ENCODE peak calls at places on chromosomes 5 and 9, in four cellular contexts. B, R, T and P are unnamed samples.

GRCh38 chr5:120843390-120843980 is 379.4 kb downstream of the PRR16 start:
- DNase-seq in B (no peak), R (no peak), T (no peak), P (no peak)

GRCh38 chr5:138011991-138012390 is 20.9 kb downstream of the FAM13B start:
- DNase-seq in B (no peak), R (no peak), T (no peak), P (no peak)

GRCh38 chr5:172110921-172111873 is 76.8 kb downstream of the STK10 start:
- DNase-seq in B (peak), R (no peak), T (peak), P (no peak)

GRCh38 chr9:91162311-91162710 is 199.4 kb downstream of the AUH start:
- DNase-seq in B (no peak), R (peak), T (no peak), P (no peak)

GRCh38 chr5:112294126-112294525 is 125.0 kb downstream of the EPB41L4A start:
- DNase-seq in B (no peak), R (no peak), T (no peak), P (no peak)

GRCh38 chr9:120876842-120877240 is at the start of gene PHF19:
- DNase-seq in B (no peak), R (no peak), T (peak), P (no peak)

GRCh38 chr9:125074976-125075375 is 68.4 kb downstream of the SCAI start:
- DNase-seq in B (no peak), R (no peak), T (peak), P (no peak)

GRCh38 chr9:126299706-126300276 is 26.8 kb upstream of the MVB12B start:
- DNase-seq in B (no peak), R (no peak), T (peak), P (no peak)

GRCh38 chr5:78518365-78519197 is 130.0 kb downstream of the LHFPL2 start:
- DNase-seq in B (peak), R (peak), T (peak), P (no peak)

GRCh38 chr5:14669975-14670374 is 5.5 kb downstream of the OTULIN start:
- DNase-seq in B (no peak), R (no peak), T (peak), P (no peak)

GRCh38 chr9:126722252-126722921 is 82.5 kb upstream of the ZBTB43 start:
- DNase-seq in B (peak), R (no peak), T (peak), P (peak)

GRCh38 chr5:147659166-147659929 is 123.2 kb downstream of the JAKMIP2 start:
- DNase-seq in B (no peak), R (no peak), T (no peak), P (no peak)

GRCh38 chr5:78574731-78575161 is 73.8 kb downstream of the LHFPL2 start:
- DNase-seq in B (no peak), R (no peak), T (no peak), P (no peak)

GRCh38 chr9:130220351-130220750 is 45.2 kb upstream of the HMCN2 start:
- DNase-seq in B (peak), R (no peak), T (peak), P (peak)

GRCh38 chr9:93309889-93310425 is 126.0 kb downstream of the WNK2 start:
- DNase-seq in B (no peak), R (no peak), T (no peak), P (no peak)

GRCh38 chr9:130701059-130702022 is 7.8 kb downstream of the EXOSC2 start:
- DNase-seq in B (peak), R (peak), T (peak), P (peak)

GRCh38 chr5:137791803-137792202 is 37.6 kb upstream of the HNRNPA0 start:
- DNase-seq in B (no peak), R (no peak), T (no peak), P (no peak)

GRCh38 chr5:135533346-135533745 is 2.4 kb downstream of the NEUROG1 start:
- DNase-seq in B (no peak), R (no peak), T (no peak), P (no peak)

DNA sequence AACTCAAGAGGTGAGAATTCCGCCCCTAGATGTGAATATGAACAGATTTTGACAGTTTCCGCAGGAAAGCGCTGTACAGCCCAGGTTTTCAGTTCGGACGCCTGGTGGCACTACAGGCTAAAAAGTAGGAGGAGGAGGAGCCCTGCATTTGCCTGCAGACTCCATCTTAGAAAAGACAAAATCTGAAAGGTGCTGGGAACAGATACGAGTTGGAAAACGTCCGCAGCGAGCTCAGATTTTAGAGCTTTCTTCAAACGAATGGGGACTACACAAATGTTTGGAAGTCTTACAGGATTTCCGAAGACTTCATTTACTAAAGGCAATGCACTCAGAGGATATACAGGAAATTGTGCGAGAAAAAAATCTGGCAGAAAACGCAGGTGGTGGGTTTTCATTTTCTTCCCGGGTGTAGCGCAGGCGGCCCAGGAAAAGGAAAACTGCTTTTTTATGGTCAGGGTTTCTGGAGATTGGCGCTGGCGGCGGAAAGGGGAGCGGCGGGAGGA is 9.9 kb upstream of the PCDHB2 start:
- DNase-seq in B (peak), R (no peak), T (peak), P (no peak)
- TF ChIP-seq CTCF in B (peak), R (peak), T (peak), P (peak)

GRCh38 chr5:115894342-115894741 is 52.6 kb downstream of the AP3S1 start:
- DNase-seq in B (no peak), R (no peak), T (no peak), P (no peak)
- TF ChIP-seq CTCF in B (no peak), R (no peak), T (no peak), P (no peak)

DNA sequence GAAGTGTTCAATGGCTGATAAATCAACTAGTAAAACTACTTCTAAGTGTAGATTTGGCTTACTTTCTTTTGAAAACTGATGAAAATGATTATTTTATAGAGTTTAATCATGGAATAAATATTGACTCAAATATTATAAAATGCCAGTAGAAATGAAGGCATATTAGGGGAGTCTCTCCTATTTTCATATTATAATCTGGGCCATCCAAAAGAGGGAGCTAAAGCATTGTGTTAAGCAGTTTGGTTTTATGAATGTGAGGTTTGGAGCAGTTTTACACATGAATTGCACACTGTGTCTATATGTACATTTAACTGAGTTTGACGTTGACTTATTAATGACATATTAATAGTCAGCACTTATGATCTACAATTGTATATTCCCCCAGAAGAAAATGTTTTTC is 17.4 kb downstream of the CDH9 start:
- DNase-seq in B (no peak), R (no peak), T (peak), P (no peak)
- TF ChIP-seq CTCF in B (peak), R (peak), T (peak), P (no peak)

GRCh38 chr9:9142001-9142400 is 1342.4 kb upstream of the DMAC1 start:
- DNase-seq in B (no peak), R (no peak), T (no peak), P (no peak)
- TF ChIP-seq CTCF in B (no peak), R (no peak), T (no peak), P (no peak)

DNA sequence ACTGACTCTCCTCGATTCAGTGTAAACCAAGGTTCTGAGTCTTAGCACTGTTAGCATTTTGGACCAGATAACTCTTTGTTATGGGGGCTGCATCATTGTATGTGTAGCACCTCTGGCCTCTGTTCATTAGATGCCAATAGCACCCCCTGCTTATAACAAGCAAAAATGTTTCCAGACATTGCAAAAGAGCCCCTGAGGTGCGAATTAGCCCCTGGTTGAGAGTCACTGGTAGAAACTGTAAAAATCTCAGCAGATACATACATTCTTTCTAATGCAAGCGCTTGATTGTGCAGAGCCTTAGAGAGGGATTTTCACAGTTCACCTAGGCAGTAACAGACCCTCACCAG is 2.8 kb downstream of the ADRB2 start:
- DNase-seq in B (no peak), R (no peak), T (no peak), P (no peak)
- TF ChIP-seq CTCF in B (no peak), R (no peak), T (no peak), P (no peak)

GRCh38 chr5:12793373-12793772 is 889.1 kb upstream of the CTNND2 start:
- DNase-seq in B (no peak), R (no peak), T (no peak), P (no peak)
- TF ChIP-seq CTCF in B (no peak), R (no peak), T (no peak), P (no peak)

DNA sequence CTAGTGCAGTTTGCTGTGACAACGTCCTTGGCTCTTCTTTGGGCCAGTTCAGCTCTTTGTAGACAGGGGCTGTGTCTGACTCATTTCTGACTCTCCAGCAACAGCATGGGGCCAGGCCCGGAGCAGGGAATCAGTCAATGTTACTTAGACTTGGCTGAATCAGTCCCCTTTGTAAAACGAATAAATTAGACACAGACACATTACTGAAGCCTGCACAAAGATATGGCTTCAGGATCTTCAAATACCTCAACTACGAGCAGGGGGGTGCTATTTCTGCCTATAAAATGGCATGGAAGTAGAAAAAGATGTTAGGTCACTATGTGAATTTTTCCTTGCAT is 204.7 kb downstream of the TTLL11 start:
- DNase-seq in B (no peak), R (peak), T (peak), P (no peak)
- TF ChIP-seq CTCF in B (no peak), R (no peak), T (no peak), P (no peak)

GRCh38 chr5:67355135-67355729 is 158.6 kb upstream of the CD180 start:
- DNase-seq in B (no peak), R (no peak), T (no peak), P (no peak)
- TF ChIP-seq CTCF in B (no peak), R (no peak), T (no peak), P (no peak)

GRCh38 chr5:157819502-157820125 is 39.3 kb downstream of the CLINT1 start:
- DNase-seq in B (no peak), R (no peak), T (no peak), P (no peak)

GRCh38 chr5:157817928-157818327 is 41.0 kb downstream of the CLINT1 start:
- DNase-seq in B (no peak), R (no peak), T (no peak), P (no peak)

GRCh38 chr5:157820593-157821252 is 38.2 kb downstream of the CLINT1 start:
- DNase-seq in B (peak), R (no peak), T (peak), P (no peak)

GRCh38 chr5:157818368-157818767 is 40.6 kb downstream of the CLINT1 start:
- DNase-seq in B (no peak), R (no peak), T (no peak), P (no peak)

GRCh38 chr5:157816682-157817268 is 42.2 kb downstream of the CLINT1 start:
- DNase-seq in B (no peak), R (no peak), T (peak), P (no peak)
- TF ChIP-seq CTCF in B (peak), R (peak), T (peak), P (peak)

DNA sequence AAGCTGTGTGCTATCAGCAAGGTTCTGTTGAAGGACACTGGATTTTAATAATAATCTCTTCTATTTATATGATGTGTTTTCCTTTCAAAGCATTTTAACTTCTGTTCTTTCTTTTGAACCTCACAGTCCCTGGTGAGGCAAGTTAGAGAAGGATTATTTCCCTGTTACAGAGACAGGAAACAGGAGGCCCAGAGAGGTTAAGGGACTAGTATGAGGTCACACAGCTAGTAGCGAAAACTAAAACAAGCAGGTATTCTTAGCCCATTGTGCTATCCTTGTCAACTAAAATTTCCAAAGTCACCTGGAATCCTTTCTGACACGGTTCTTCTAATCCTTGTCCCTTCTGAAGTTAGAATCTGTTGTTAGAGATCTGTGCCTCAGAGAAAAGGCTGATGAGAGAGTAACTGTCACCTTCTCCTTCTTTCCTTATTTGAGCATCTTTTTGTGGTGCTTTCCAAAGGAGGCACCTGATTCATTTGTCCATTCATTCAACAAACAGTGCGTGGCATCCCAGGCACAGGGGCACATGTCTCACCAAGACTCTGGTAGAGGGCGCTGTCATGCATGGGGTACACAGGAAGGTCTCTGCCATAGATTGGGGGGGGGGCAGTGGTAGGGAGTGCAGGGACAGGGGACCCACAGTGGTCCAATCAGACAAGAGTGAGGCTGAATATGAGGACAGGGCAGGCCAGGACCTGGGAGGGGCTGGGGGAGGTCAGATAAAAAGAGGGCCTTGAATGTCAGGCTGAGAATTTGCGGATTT is 61.5 kb downstream of the CRB2 start:
- DNase-seq in B (no peak), R (no peak), T (no peak), P (no peak)
- TF ChIP-seq CTCF in B (no peak), R (no peak), T (no peak), P (no peak)